ENCODE peak calls at places on chromosomes 11 and 22, in seven cellular contexts. O is A549, T is HCT116, M is endothelial cell of umbilical vein, L is K562, I is H1, G is GM12878. E is an unnamed sample.
A peak's percentile ranks its signal among the peaks of the same experiment; 100 is the strongest.

GRCh38 chr22:46931881-46932280 is 169.4 kb downstream of the TBC1D22A start:
- DNase-seq in O (no peak), T (no peak), M (no peak), L (no peak), I (no peak), G (no peak), E (no peak)

GRCh38 chr11:78935408-78936101 is 360.9 kb upstream of the NARS2 start:
- DNase-seq in O (no peak), T (no peak), M (no peak), L (no peak), I (no peak), G (no peak), E (peak; percentile 65)

GRCh38 chr11:117933930-117934329 is 4.7 kb upstream of the TMPRSS13 start:
- DNase-seq in O (no peak), T (no peak), M (no peak), L (no peak), I (no peak), G (no peak), E (peak; percentile 50)

GRCh38 chr11:10550503-10550902 is 9.5 kb upstream of the RNF141 start:
- DNase-seq in O (no peak), T (no peak), M (peak; percentile 39), L (no peak), I (no peak), G (no peak), E (no peak)

GRCh38 chr22:22773427-22773826 is 114.2 kb upstream of the IGLL5 start:
- DNase-seq in O (no peak), T (no peak), M (no peak), L (no peak), I (no peak), G (no peak), E (no peak)

GRCh38 chr22:27226666-27227065 is 569.3 kb downstream of the MIAT start:
- DNase-seq in O (no peak), T (no peak), M (no peak), L (no peak), I (no peak), G (no peak), E (no peak)

GRCh38 chr11:62108017-62108750 is 15.6 kb upstream of the INCENP start:
- DNase-seq in O (peak; percentile 49), T (peak; percentile 59), M (peak; percentile 68), L (peak; percentile 80), I (no peak), G (peak; percentile 11), E (peak; percentile 77)

GRCh38 chr11:65917434-65918210 is 1.2 kb downstream of the C11orf68 start:
- DNase-seq in O (no peak), T (no peak), M (no peak), L (no peak), I (no peak), G (no peak), E (no peak)

GRCh38 chr11:68890490-68891231 is 13.0 kb downstream of the MRPL21 start:
- DNase-seq in O (no peak), T (no peak), M (peak; percentile 96), L (no peak), I (no peak), G (no peak), E (no peak)

GRCh38 chr22:48796295-48797015 is 1031.2 kb downstream of the BRD1 start:
- DNase-seq in O (no peak), T (no peak), M (no peak), L (no peak), I (peak; percentile 53), G (no peak), E (peak; percentile 22)

GRCh38 chr11:133983660-133984316 is 27.0 kb upstream of the IGSF9B start:
- DNase-seq in O (no peak), T (no peak), M (no peak), L (no peak), I (no peak), G (no peak), E (peak; percentile 28)

GRCh38 chr11:65695459-65696241 is 16.4 kb upstream of the KAT5 start:
- DNase-seq in O (no peak), T (peak; percentile 26), M (peak; percentile 95), L (no peak), I (no peak), G (no peak), E (no peak)

GRCh38 chr11:6992457-6993431 is 27.4 kb downstream of the ZNF214 start:
- DNase-seq in O (no peak), T (no peak), M (peak; percentile 67), L (no peak), I (no peak), G (no peak), E (no peak)

GRCh38 chr11:131758726-131759125 is 388.3 kb downstream of the NTM start:
- DNase-seq in O (no peak), T (no peak), M (no peak), L (no peak), I (no peak), G (no peak), E (no peak)

GRCh38 chr11:65417702-65418430 is 4.7 kb upstream of the NEAT1 start:
- DNase-seq in O (no peak), T (no peak), M (peak; percentile 26), L (peak; percentile 69), I (peak; percentile 53), G (no peak), E (peak; percentile 29)

GRCh38 chr11:14906614-14907392 is 14.8 kb upstream of the CYP2R1 start:
- DNase-seq in O (no peak), T (no peak), M (no peak), L (no peak), I (no peak), G (no peak), E (peak; percentile 20)

GRCh38 chr11:117862753-117863152 is 13.7 kb downstream of the FXYD6 start:
- DNase-seq in O (no peak), T (no peak), M (no peak), L (no peak), I (no peak), G (no peak), E (no peak)

GRCh38 chr22:49112176-49112575 is 715.5 kb downstream of the BRD1 start:
- DNase-seq in O (no peak), T (no peak), M (no peak), L (no peak), I (no peak), G (no peak), E (no peak)

DNA sequence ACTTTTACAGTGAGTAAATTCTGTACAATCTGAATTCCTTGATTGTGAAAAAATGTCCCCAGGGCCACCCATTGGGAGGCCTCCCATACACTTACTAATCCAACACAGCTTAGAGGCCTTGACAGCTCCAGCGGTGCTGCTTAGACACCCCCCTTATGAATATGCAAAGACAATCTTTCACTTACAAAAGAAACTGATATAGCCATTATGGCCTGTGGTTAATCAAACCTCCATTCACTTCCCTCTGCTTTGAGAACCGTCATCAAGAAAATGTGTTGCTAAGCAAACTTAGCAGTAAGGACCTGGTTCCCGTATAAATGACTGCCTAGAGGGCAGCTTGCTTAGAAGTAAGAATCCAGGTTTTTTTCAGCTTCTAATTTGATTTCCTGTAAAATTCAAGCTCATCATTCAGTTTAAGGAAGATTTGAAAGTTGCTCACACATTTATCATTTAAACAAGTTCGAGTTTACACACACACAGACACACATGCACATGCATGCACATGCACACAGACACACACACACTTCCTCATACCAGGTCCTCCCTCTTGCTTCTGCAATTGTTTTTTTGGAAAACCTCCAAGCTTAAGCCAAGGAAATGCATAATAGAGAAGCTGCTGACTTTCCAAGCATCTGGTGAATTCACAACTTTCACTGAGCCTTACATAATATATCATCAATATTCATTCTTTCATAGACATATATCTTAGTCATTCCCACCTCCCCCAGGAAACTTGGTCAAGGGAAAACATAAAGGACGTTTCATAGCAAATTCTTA is 137.7 kb upstream of the BLID start:
- DNase-seq in O (no peak), T (no peak), M (no peak), L (no peak), I (no peak), G (no peak), E (no peak)
- TF ChIP-seq MAX in O (no peak), T (no peak), M (no peak), L (no peak), I (no peak), G (no peak), E (no peak)

GRCh38 chr11:17457361-17458104 is 19.1 kb downstream of the ABCC8 start:
- DNase-seq in O (no peak), T (no peak), M (no peak), L (no peak), I (no peak), G (no peak), E (no peak)
- H3K4me3 ChIP-seq in O (no peak overlapping the region), T (no peak overlapping the region), M (no peak overlapping the region), L (no peak overlapping the region), I (no peak overlapping the region), G (no peak overlapping the region), E (no peak overlapping the region)

GRCh38 chr11:64001552-64002427 is 15.6 kb downstream of the OTUB1 start:
- DNase-seq in O (no peak), T (no peak), M (peak; percentile 71), L (no peak), I (no peak), G (no peak), E (no peak)
- TF ChIP-seq POLR2A in O (no peak), T (no peak), M (peak; percentile 44), L (no peak), I (no peak), G (no peak), E (no peak)

GRCh38 chr11:359181-359714 is 10.1 kb upstream of the B4GALNT4 start:
- DNase-seq in O (no peak), T (no peak), M (no peak), L (no peak), I (no peak), G (no peak), E (no peak)

GRCh38 chr11:356610-357009 is 12.7 kb upstream of the B4GALNT4 start:
- DNase-seq in O (no peak), T (no peak), M (no peak), L (no peak), I (no peak), G (no peak), E (no peak)

GRCh38 chr11:357582-357981 is 11.7 kb upstream of the B4GALNT4 start:
- DNase-seq in O (no peak), T (no peak), M (no peak), L (no peak), I (no peak), G (no peak), E (no peak)

GRCh38 chr11:360326-361280 is 8.7 kb upstream of the B4GALNT4 start:
- DNase-seq in O (no peak), T (no peak), M (no peak), L (no peak), I (no peak), G (no peak), E (no peak)

DNA sequence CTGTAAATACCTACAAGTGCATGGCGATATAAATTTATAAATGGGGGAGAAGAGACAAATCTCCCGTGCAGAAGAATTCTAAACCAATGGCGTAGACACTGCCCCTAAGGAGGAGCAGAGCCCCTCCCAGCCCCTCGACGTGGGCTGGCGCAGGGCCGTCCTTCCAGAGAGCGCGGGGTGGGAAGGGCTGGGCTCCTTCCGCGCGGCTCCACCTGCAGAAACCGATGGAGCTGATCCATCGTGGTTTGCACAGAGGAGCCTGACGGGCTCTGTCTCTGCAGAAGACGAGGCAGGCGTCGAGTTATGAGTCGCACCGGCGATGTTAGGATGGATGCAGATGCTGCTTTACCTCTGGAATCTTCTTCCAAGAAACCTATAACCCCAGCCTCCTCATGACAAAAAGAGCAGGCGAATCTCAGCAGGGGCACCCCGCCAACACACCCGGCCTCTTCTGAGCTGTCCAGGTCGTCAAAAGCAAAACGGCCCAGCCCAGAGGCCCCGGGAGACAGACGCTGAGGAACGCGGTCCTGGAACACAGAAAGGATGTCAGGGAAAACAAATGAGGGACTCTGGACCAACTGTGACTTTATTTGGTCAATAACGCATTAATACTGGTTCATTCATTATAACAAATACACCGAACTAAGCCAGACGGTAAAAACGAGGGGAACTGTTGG is 11.0 kb upstream of the B4GALNT4 start:
- DNase-seq in O (no peak), T (no peak), M (no peak), L (no peak), I (no peak), G (no peak), E (no peak)
- TF ChIP-seq MAX in O (no peak), T (no peak), M (no peak), L (no peak), I (no peak), G (no peak), E (no peak)